ENCODE peak calls at places on chromosomes 1 and 21, in four cellular contexts. One of them, this sample, is unnamed.

GRCh38 chr1:193569696-193570269 is 383.4 kb upstream of the B3GALT2 start:
- DNase-seq in Peyer's patch: no peak
- DNase-seq in upper lobe of left lung: no peak
- DNase-seq in upper lobe of right lung: no peak
- DNase-seq in this sample: no peak

GRCh38 chr1:239547987-239548386 is 161.6 kb downstream of the CHRM3 start:
- DNase-seq in upper lobe of right lung: no peak
- DNase-seq in upper lobe of left lung: no peak
- DNase-seq in Peyer's patch: no peak
- DNase-seq in this sample: no peak

GRCh38 chr1:176998396-176998795 is 166.1 kb downstream of the ASTN1 start:
- DNase-seq in Peyer's patch: no peak
- DNase-seq in upper lobe of right lung: no peak
- DNase-seq in upper lobe of left lung: no peak
- DNase-seq in this sample: no peak

GRCh38 chr1:203359010-203359571 is 8.2 kb upstream of the FMOD start:
- DNase-seq in upper lobe of right lung: no peak
- DNase-seq in upper lobe of left lung: no peak
- DNase-seq in Peyer's patch: no peak
- DNase-seq in this sample: peak; percentile 55

GRCh38 chr1:34984435-34985062 is 598 bp downstream of the TMEM35B start:
- DNase-seq in upper lobe of left lung: no peak
- DNase-seq in Peyer's patch: peak; percentile 57
- DNase-seq in upper lobe of right lung: peak; percentile 75
- DNase-seq in this sample: peak; percentile 2

GRCh38 chr1:84887261-84887934 is 5.6 kb downstream of the LPAR3 start:
- DNase-seq in upper lobe of left lung: no peak
- DNase-seq in Peyer's patch: no peak
- DNase-seq in upper lobe of right lung: no peak
- DNase-seq in this sample: peak; percentile 18

GRCh38 chr1:113874017-113874879 is 2.7 kb upstream of the PTPN22 start:
- DNase-seq in Peyer's patch: no peak
- DNase-seq in upper lobe of right lung: no peak
- DNase-seq in upper lobe of left lung: no peak
- DNase-seq in this sample: no peak

GRCh38 chr1:26373281-26373680 is 731 bp upstream of the ZNF683 start:
- DNase-seq in upper lobe of right lung: no peak
- DNase-seq in upper lobe of left lung: no peak
- DNase-seq in Peyer's patch: no peak
- DNase-seq in this sample: no peak

GRCh38 chr1:194300340-194300739 is 1113.9 kb upstream of the B3GALT2 start:
- DNase-seq in Peyer's patch: no peak
- DNase-seq in upper lobe of right lung: no peak
- DNase-seq in upper lobe of left lung: no peak
- DNase-seq in this sample: no peak

GRCh38 chr1:8004803-8005573 is 21.1 kb downstream of the ERRFI1 start:
- DNase-seq in upper lobe of right lung: peak; percentile 78
- DNase-seq in Peyer's patch: peak; percentile 69
- DNase-seq in upper lobe of left lung: peak; percentile 79
- DNase-seq in this sample: peak; percentile 90

GRCh38 chr21:26437326-26438009 is 135.6 kb downstream of the CYYR1 start:
- DNase-seq in upper lobe of right lung: no peak
- DNase-seq in Peyer's patch: no peak
- DNase-seq in upper lobe of left lung: no peak
- DNase-seq in this sample: no peak

GRCh38 chr1:240092301-240093119 is 827 bp downstream of the FMN2 start:
- DNase-seq in upper lobe of left lung: peak; percentile 80
- DNase-seq in upper lobe of right lung: no peak
- DNase-seq in Peyer's patch: no peak
- DNase-seq in this sample: peak; percentile 18

GRCh38 chr1:93666613-93667384 is 14.8 kb downstream of the BCAR3 start:
- DNase-seq in upper lobe of left lung: no peak
- DNase-seq in Peyer's patch: no peak
- DNase-seq in upper lobe of right lung: no peak
- DNase-seq in this sample: no peak

GRCh38 chr1:24109686-24110475 is 2.1 kb downstream of the MYOM3 start:
- DNase-seq in upper lobe of right lung: peak; percentile 56
- DNase-seq in Peyer's patch: peak; percentile 38
- DNase-seq in upper lobe of left lung: no peak
- DNase-seq in this sample: no peak

GRCh38 chr21:34915364-34915834 is 133.7 kb downstream of the RUNX1 start:
- DNase-seq in Peyer's patch: no peak
- DNase-seq in upper lobe of right lung: no peak
- DNase-seq in upper lobe of left lung: no peak
- DNase-seq in this sample: no peak

GRCh38 chr1:223748773-223749733 is 36.7 kb downstream of the CAPN2 start:
- DNase-seq in Peyer's patch: peak; percentile 81
- DNase-seq in upper lobe of right lung: peak; percentile 84
- DNase-seq in upper lobe of left lung: peak; percentile 96
- DNase-seq in this sample: no peak

GRCh38 chr1:233240839-233241682 is 54.5 kb downstream of the PCNX2 start:
- DNase-seq in upper lobe of right lung: peak; percentile 77
- DNase-seq in Peyer's patch: peak; percentile 67
- DNase-seq in upper lobe of left lung: no peak
- DNase-seq in this sample: no peak

GRCh38 chr21:43211085-43212071 is 42.6 kb downstream of the CRYAA start:
- DNase-seq in upper lobe of left lung: peak; percentile 86
- DNase-seq in upper lobe of right lung: peak; percentile 88
- DNase-seq in Peyer's patch: peak; percentile 86
- DNase-seq in this sample: no peak

GRCh38 chr1:183735069-183735860 is 69.7 kb upstream of the RGL1 start:
- DNase-seq in Peyer's patch: no peak
- DNase-seq in upper lobe of right lung: no peak
- DNase-seq in upper lobe of left lung: no peak
- DNase-seq in this sample: no peak

GRCh38 chr1:36134805-36135339 is 9.8 kb upstream of the COL8A2 start:
- DNase-seq in upper lobe of right lung: no peak
- DNase-seq in Peyer's patch: no peak
- DNase-seq in upper lobe of left lung: no peak
- DNase-seq in this sample: no peak

GRCh38 chr1:227317541-227318002 is 720 bp downstream of the CDC42BPA start:
- DNase-seq in upper lobe of left lung: no peak
- DNase-seq in upper lobe of right lung: no peak
- DNase-seq in Peyer's patch: no peak
- DNase-seq in this sample: peak; percentile 16

GRCh38 chr1:159214149-159214760 is 9.6 kb downstream of the ACKR1 start:
- DNase-seq in Peyer's patch: no peak
- DNase-seq in upper lobe of left lung: no peak
- DNase-seq in upper lobe of right lung: no peak
- DNase-seq in this sample: no peak

GRCh38 chr1:99579691-99580171 is 66.2 kb upstream of the PALMD start:
- DNase-seq in upper lobe of left lung: no peak
- DNase-seq in Peyer's patch: no peak
- DNase-seq in upper lobe of right lung: no peak
- DNase-seq in this sample: no peak

DNA sequence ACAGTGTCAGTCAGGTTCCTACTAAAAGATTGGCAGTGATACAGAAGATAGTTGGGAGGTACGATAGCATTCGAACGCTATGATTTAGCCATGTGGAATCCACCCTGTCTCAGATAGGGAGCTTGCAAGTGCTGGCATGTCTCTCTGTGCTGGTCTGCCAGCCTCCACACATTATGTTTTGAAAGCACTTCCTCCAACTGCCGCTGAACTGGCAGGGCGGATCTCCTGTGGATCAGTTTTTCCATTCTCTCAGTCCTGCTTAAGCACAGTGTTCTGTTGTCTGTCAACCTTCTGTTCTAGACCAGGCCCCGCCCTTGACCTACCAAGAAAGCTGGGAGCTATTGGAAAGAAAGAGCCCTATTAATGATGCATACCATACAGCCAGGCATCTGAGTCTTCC is 65.5 kb upstream of the PALMD start:
- DNase-seq in Peyer's patch: no peak
- DNase-seq in upper lobe of right lung: no peak
- DNase-seq in upper lobe of left lung: no peak
- DNase-seq in this sample: no peak
- TF ChIP-seq CTCF in Peyer's patch: no peak
- TF ChIP-seq CTCF in upper lobe of right lung: no peak
- TF ChIP-seq CTCF in upper lobe of left lung: no peak
- TF ChIP-seq CTCF in this sample: no peak

GRCh38 chr1:243708210-243708609 is 141.8 kb downstream of the AKT3 start:
- DNase-seq in Peyer's patch: no peak
- DNase-seq in upper lobe of right lung: no peak
- DNase-seq in upper lobe of left lung: no peak
- DNase-seq in this sample: no peak
- TF ChIP-seq CTCF in Peyer's patch: no peak
- TF ChIP-seq CTCF in upper lobe of right lung: peak; percentile 25
- TF ChIP-seq CTCF in upper lobe of left lung: peak; percentile 10
- TF ChIP-seq CTCF in this sample: no peak

GRCh38 chr1:154696001-154696400 is 88.0 kb upstream of the ADAR start:
- DNase-seq in upper lobe of right lung: no peak
- DNase-seq in upper lobe of left lung: no peak
- DNase-seq in Peyer's patch: no peak
- DNase-seq in this sample: no peak
- TF ChIP-seq CTCF in upper lobe of right lung: no peak
- TF ChIP-seq CTCF in upper lobe of left lung: no peak
- TF ChIP-seq CTCF in Peyer's patch: no peak
- TF ChIP-seq CTCF in this sample: peak; percentile 26

DNA sequence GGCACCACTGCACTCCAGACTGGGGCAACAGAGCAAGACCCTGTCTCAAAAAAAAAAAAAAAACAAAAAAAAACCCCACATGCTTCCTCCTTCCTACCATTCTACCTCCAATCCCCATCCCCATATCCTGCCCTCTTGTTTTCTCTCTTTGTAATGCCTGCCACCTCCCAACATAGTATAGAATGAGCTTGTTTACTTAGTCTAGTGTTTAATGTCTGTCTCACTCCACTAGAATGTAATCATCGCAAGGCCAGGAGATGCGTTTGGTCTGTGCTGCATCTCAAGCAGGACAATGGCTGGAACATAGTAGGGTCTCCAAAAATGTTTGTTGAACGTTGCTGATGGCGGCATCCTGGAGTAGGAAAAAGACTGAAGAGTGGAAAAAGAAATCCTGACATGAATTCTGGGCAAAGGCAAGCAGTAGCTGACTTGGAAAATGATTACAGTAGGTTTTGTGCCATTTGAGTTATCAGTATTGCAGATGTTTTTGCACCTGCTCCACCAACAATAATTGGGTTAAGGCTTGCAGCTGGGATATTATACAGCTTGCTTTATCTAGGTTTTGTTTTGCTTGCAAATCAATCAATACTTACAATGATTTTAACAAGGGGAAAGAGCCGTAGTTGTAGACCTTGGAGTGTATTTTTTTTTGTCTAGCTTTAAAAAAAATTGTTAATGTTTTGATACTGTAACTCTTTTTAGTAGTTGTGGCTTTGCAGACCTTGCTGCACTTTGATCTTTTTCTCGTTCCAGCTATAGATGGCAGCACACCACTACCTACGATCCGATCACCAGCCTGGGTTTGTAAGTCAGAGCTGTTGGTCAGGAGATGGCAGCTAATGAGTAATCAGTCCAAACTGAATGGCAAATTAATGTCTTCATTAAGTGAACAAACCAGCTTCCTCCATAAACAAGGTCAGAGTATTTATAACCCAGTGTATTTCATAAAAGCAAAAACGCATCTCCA is 62.4 kb downstream of the BACH1 start:
- DNase-seq in Peyer's patch: no peak
- DNase-seq in upper lobe of left lung: no peak
- DNase-seq in upper lobe of right lung: no peak
- DNase-seq in this sample: no peak
- TF ChIP-seq CTCF in Peyer's patch: peak; percentile 48
- TF ChIP-seq CTCF in upper lobe of left lung: no peak
- TF ChIP-seq CTCF in upper lobe of right lung: no peak
- TF ChIP-seq CTCF in this sample: no peak

GRCh38 chr1:241464985-241465384 is 54.6 kb downstream of the FH start:
- DNase-seq in upper lobe of right lung: no peak
- DNase-seq in upper lobe of left lung: no peak
- DNase-seq in Peyer's patch: no peak
- DNase-seq in this sample: no peak
- TF ChIP-seq CTCF in upper lobe of right lung: no peak
- TF ChIP-seq CTCF in upper lobe of left lung: no peak
- TF ChIP-seq CTCF in Peyer's patch: no peak
- TF ChIP-seq CTCF in this sample: no peak

DNA sequence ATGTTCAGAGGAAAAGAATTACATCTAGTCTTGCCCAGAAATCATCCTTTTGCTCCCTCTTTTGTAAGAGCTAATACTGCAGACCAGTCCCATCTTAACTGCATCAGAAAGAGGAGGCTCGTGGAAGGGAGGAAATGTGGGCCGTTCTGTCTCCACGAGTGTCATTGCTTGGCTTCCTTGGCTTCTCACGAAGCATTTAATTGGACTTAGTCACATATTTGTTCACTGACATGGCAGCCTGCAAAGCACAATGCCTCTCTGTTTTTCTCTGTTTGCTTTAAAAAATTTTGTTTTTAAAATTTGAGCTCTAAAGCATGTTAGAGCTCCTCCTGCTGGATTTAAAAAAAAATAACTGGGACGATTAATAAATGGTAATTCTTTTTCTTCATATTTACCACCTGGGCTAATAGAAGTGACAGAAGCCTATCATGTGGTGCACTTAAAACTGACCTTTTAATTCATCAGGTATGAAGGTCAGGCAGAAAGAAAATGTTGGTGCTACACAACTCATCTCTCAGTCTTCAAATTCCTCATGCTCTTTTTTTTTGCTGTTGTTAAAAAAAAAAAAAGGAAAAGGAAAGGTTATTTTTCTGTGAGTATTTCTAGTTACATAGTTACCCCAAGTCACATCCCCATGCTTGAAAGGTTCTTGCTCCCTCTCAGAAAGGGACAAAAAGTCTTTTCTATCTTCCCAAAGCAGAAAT is 21.0 kb upstream of the C1orf105 start:
- DNase-seq in upper lobe of right lung: no peak
- DNase-seq in Peyer's patch: no peak
- DNase-seq in upper lobe of left lung: no peak
- DNase-seq in this sample: peak; percentile 93
- TF ChIP-seq CTCF in upper lobe of right lung: peak; percentile 62
- TF ChIP-seq CTCF in Peyer's patch: peak; percentile 74
- TF ChIP-seq CTCF in upper lobe of left lung: peak; percentile 67
- TF ChIP-seq CTCF in this sample: peak; percentile 18

DNA sequence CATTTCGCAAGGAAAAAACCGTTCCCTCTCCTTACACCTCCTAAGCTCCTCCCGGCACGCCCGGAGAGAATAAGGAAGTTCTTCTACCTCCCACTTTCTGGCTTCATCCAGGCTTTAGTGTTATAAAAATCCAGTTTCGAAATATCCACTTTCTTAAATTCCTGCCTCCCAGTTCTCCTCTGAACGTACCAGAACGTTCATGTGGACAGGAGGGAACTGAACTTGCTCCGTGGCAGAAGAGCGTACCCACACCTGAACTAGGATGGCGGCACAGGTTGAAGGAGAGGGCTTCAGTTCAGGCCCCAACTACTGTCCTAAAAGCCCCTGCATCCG is 4.4 kb downstream of the LMX1A start:
- DNase-seq in upper lobe of left lung: no peak
- DNase-seq in Peyer's patch: no peak
- DNase-seq in upper lobe of right lung: no peak
- DNase-seq in this sample: no peak
- TF ChIP-seq CTCF in upper lobe of left lung: no peak
- TF ChIP-seq CTCF in Peyer's patch: no peak
- TF ChIP-seq CTCF in upper lobe of right lung: no peak
- TF ChIP-seq CTCF in this sample: no peak